ENCODE peak calls at places on chromosomes 12 and 14, in seven cellular contexts. M is HCT116, B is GM12878, R is sigmoid colon, K is prostate gland, O is GM23338, L is HL-60. Z is an unnamed sample.

GRCh38 chr12:130482448-130482847 is 144.8 kb downstream of the PIWIL1 start:
- DNase-seq in M (no peak), B (no peak), R (no peak), K (no peak), O (peak), L (no peak), Z (no peak)

GRCh38 chr12:47509398-47509851 is 196.4 kb downstream of the RPAP3 start:
- DNase-seq in M (no peak), B (no peak), R (no peak), K (no peak), O (no peak), L (no peak), Z (no peak)

GRCh38 chr12:116384629-116385485 is 107.4 kb upstream of the MED13L start:
- DNase-seq in M (no peak), B (no peak), R (no peak), K (no peak), O (peak), L (peak), Z (no peak)

GRCh38 chr14:102917469-102918211 is 4.8 kb upstream of the AMN start:
- DNase-seq in M (peak), B (no peak), R (no peak), K (peak), O (peak), L (peak), Z (no peak)

GRCh38 chr14:103693514-103693913 is 21.7 kb downstream of the XRCC3 start:
- DNase-seq in M (no peak), B (no peak), R (no peak), K (peak), O (no peak), L (no peak), Z (no peak)

GRCh38 chr14:77660754-77661153 is 44.3 kb upstream of the SPTLC2 start:
- DNase-seq in M (no peak), B (no peak), R (no peak), K (no peak), O (no peak), L (no peak), Z (no peak)

GRCh38 chr14:43399289-43399688 is 1107.8 kb downstream of the FSCB start:
- DNase-seq in M (no peak), B (no peak), R (no peak), K (no peak), O (no peak), L (no peak), Z (no peak)

GRCh38 chr14:34211732-34212131 is 250.3 kb downstream of the SPTSSA start:
- DNase-seq in M (no peak), B (peak), R (no peak), K (no peak), O (no peak), L (no peak), Z (no peak)

GRCh38 chr14:100078997-100079561 is 13.9 kb downstream of the EVL start:
- DNase-seq in M (no peak), B (no peak), R (no peak), K (no peak), O (peak), L (peak), Z (peak)

GRCh38 chr12:124610021-124610606 is 42.7 kb upstream of the NCOR2 start:
- DNase-seq in M (no peak), B (no peak), R (no peak), K (no peak), O (no peak), L (no peak), Z (no peak)

GRCh38 chr14:64500088-64500487 is 3.5 kb downstream of the ZBTB25 start:
- DNase-seq in M (no peak), B (no peak), R (no peak), K (no peak), O (no peak), L (no peak), Z (no peak)

GRCh38 chr14:101200008-101200649 is 296.6 kb upstream of the RTL1 start:
- DNase-seq in M (no peak), B (no peak), R (peak), K (no peak), O (no peak), L (no peak), Z (no peak)

GRCh38 chr12:57983150-57983857 is 41.9 kb downstream of the ATP23 start:
- DNase-seq in M (peak), B (no peak), R (no peak), K (no peak), O (peak), L (peak), Z (peak)

GRCh38 chr12:49043856-49044258 is 16.7 kb downstream of the KMT2D start:
- DNase-seq in M (no peak), B (no peak), R (peak), K (no peak), O (peak), L (peak), Z (no peak)

GRCh38 chr12:1435044-1435443 is 159.3 kb downstream of the FBXL14 start:
- DNase-seq in M (no peak), B (no peak), R (no peak), K (no peak), O (no peak), L (no peak), Z (no peak)

GRCh38 chr12:1424674-1425395 is 169.5 kb downstream of the FBXL14 start:
- DNase-seq in M (no peak), B (no peak), R (no peak), K (no peak), O (no peak), L (no peak), Z (no peak)

GRCh38 chr12:1434296-1434955 is 160.0 kb downstream of the FBXL14 start:
- DNase-seq in M (no peak), B (no peak), R (no peak), K (no peak), O (no peak), L (no peak), Z (no peak)

GRCh38 chr12:1425396-1425729 is 169.0 kb downstream of the FBXL14 start:
- DNase-seq in M (no peak), B (no peak), R (no peak), K (no peak), O (no peak), L (no peak), Z (no peak)

GRCh38 chr12:1429980-1430379 is 164.4 kb downstream of the FBXL14 start:
- DNase-seq in M (no peak), B (no peak), R (no peak), K (no peak), O (no peak), L (peak), Z (no peak)
- H3K27ac ChIP-seq in M (no peak), B (no peak), R (no peak), K (no peak), O (no peak), L (no peak), Z (no peak)

GRCh38 chr12:122503783-122504590 is 3.3 kb upstream of the ZCCHC8 start:
- DNase-seq in M (no peak), B (no peak), R (no peak), K (no peak), O (no peak), L (no peak), Z (no peak)
- TF ChIP-seq POLR2AphosphoS5 in M (peak), B (peak), R (no peak), K (no peak), O (no peak), L (no peak), Z (no peak)

DNA sequence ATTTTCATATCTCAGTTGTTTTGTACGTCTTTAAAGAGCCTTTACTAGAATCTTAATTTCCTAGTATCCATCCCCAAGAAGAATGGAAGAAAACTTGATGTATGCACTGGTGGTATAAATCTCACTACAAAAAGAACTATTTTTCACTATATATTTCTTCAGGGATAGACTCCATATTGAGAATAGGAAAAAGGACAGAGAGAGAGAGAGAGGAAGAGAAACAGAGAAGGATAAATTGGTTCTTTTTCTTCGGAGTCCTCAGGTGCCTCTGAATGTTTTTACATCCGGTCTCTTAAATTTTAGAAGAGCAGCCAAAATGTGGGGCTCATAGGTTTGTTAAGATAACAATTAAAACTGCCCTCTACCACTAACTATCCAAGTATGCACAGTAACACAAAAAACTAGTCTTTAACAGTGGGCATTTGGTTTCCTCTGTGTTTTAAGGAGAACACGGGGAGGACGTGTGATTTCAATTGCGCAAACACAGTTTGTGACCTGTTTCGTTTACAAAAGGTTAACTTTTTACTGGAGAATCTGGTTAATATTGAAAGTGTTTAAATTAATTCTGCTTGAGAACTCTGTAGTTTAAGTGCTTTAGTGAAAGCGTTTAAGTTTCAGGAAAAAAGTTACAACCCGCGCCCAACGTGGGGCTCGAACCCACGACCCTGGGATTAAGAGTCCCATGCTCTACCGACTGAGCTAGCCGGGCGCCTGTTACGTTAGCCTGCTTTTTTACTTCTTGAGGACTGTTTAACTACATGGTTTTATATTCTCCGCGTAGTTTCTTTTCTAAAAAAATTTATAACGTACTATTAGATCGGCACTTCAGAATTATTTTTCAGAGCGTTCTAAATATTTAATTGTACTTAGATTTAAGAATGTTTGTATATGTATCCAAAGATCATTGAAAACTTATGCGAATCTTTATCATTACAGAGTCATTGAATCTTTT is 5.1 kb upstream of the PSMA3 start:
- DNase-seq in M (peak), B (peak), R (peak), K (peak), O (peak), L (peak), Z (peak)
- H3K27ac ChIP-seq in M (no peak), B (peak), R (peak), K (peak), O (peak), L (peak), Z (peak)

DNA sequence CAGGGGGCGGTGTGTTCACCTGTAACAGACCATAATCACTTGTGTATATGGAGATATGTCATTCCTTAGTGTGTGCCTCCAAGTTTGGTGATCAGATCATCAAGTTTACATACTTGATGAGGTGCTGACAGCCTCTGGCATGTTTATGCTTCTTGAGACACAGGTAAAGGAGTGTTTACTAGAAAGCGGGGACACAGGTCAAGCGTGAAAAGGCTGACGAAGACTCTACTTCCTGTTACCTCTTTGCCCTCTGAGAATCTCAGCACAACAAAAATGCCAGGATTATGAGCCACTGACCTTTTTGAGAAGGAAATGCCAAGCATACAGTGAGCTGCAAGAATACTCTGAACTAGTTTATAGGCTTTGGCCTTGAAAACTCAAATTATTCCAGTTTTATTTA is 29.6 kb downstream of the PRDM4 start:
- DNase-seq in M (no peak), B (no peak), R (no peak), K (no peak), O (peak), L (no peak), Z (no peak)
- TF ChIP-seq POLR2AphosphoS5 in M (no peak), B (no peak), R (no peak), K (no peak), O (no peak), L (no peak), Z (no peak)

GRCh38 chr12:2794261-2794735 is 472 bp upstream of the FKBP4 start:
- DNase-seq in M (no peak), B (no peak), R (no peak), K (peak), O (peak), L (no peak), Z (no peak)
- H3K27ac ChIP-seq in M (peak), B (no peak), R (peak), K (peak), O (peak), L (no peak), Z (no peak)

GRCh38 chr12:112936264-112936663 is 2.0 kb upstream of the OAS3 start:
- DNase-seq in M (no peak), B (no peak), R (no peak), K (peak), O (no peak), L (no peak), Z (no peak)

GRCh38 chr12:112936927-112937326 is 1.3 kb upstream of the OAS3 start:
- DNase-seq in M (no peak), B (no peak), R (no peak), K (peak), O (no peak), L (no peak), Z (no peak)

GRCh38 chr12:112938751-112939150 is 477 bp downstream of the OAS3 start:
- DNase-seq in M (no peak), B (no peak), R (no peak), K (no peak), O (no peak), L (no peak), Z (no peak)

GRCh38 chr12:112939761-112940357 is 1.6 kb downstream of the OAS3 start:
- DNase-seq in M (no peak), B (peak), R (no peak), K (no peak), O (no peak), L (peak), Z (no peak)

DNA sequence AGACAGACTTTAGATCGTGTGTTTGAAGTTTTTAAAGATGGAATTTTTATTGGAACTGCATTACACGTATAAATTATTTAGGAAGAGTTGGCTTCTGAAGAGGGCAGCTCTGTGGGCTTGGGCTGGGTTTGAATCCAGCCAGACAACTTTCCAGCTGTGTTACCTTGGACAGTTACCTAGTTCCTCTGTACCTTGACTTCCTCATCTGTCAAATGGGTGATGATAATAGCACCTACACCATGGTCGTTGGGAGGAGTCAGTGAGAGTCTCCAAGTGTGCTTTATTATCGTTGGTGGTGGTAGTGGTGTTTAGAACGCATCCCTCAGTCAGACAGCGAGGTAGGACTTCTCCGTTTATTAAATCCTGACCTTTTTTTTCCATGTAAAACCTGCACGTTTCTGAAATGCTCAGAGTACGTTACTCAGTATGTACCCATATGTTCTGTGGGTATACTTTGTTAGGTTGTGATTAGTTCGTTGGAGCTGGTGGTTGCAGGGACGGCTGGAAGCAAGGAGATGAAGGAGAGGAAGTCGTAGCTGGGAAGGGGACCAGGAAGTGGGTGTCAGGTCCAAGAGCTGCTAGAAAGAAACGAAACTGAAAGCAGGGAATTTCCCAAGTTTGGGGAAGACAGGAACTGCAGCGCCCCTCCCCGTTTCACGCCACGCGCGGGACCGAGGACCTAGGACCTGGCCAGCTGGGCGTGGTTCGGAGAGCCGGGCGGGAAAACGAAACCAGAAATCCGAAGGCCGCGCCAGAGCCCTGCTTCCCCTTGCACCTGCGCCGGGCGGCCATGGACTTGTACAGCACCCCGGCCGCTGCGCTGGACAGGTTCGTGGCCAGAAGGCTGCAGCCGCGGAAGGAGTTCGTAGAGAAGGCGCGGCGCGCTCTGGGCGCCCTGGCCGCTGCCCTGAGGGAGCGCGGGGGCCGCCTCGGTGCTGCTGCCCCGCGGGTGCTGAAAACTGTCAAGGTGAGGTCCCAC is at the start of gene OAS3:
- DNase-seq in M (peak), B (peak), R (peak), K (peak), O (peak), L (peak), Z (no peak)
- TF ChIP-seq POLR2AphosphoS5 in M (peak), B (no peak), R (peak), K (peak), O (no peak), L (no peak), Z (no peak)

GRCh38 chr12:92362785-92363184 is 217.1 kb upstream of the BTG1 start:
- DNase-seq in M (no peak), B (peak), R (no peak), K (no peak), O (no peak), L (no peak), Z (no peak)
- H3K27ac ChIP-seq in M (no peak), B (peak), R (no peak), K (no peak), O (no peak), L (no peak), Z (no peak)

DNA sequence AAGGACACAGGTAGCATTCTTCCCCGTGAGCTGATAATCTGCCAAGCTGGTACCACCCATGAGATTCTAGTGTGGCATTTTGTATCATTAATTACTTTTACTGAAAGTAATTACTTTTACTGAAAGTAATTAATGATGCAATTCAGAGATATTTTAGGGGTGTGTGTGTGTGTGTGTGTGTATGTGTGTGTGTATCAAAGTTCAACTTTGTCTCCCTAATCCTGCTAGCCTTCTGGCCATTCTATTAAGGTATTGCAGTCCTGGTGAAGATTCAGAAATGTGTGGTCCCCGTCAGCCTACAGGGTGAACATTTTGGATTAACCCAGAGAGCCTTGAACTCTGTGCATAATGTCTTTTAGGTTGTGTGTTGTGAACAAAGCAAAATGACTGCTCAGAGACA is 310.8 kb downstream of the ZFP36L1 start:
- DNase-seq in M (no peak), B (no peak), R (no peak), K (no peak), O (no peak), L (no peak), Z (no peak)
- TF ChIP-seq POLR2AphosphoS5 in M (no peak), B (no peak), R (no peak), K (no peak), O (no peak), L (no peak), Z (no peak)

GRCh38 chr12:75698052-75698451 is 186.6 kb upstream of the KRR1 start:
- DNase-seq in M (peak), B (no peak), R (no peak), K (no peak), O (no peak), L (no peak), Z (no peak)
- H3K27ac ChIP-seq in M (peak), B (no peak), R (no peak), K (no peak), O (no peak), L (no peak), Z (no peak)

GRCh38 chr12:104604995-104605675 is 148.4 kb downstream of the CHST11 start:
- DNase-seq in M (peak), B (no peak), R (no peak), K (no peak), O (peak), L (no peak), Z (no peak)
- TF ChIP-seq POLR2AphosphoS5 in M (peak), B (no peak), R (no peak), K (no peak), O (no peak), L (no peak), Z (no peak)